ENCODE peak calls at places on chromosomes 12 and 14, in eight cellular contexts. A is sigmoid colon, I is coronary artery, E is RWPE1, H is uterus, P is Peyer's patch, Y is MCF 10A, L is lower lobe of right lung. K is an unnamed sample.

GRCh38 chr12:92756905-92757598 is 54.3 kb downstream of the PLEKHG7 start:
- DNase-seq in A (no peak), I (no peak), E (no peak), H (no peak), P (no peak), Y (no peak), L (no peak), K (no peak)

GRCh38 chr12:68639396-68639767 is 28.7 kb downstream of the RAP1B start:
- DNase-seq in A (no peak), I (no peak), E (no peak), H (no peak), P (no peak), Y (no peak), L (no peak), K (no peak)

GRCh38 chr12:26345471-26346003 is 150.2 kb downstream of the SSPN start:
- DNase-seq in A (no peak), I (no peak), E (no peak), H (no peak), P (no peak), Y (no peak), L (no peak), K (no peak)

GRCh38 chr14:35369701-35370191 is 34.8 kb downstream of the NFKBIA start:
- DNase-seq in A (no peak), I (no peak), E (peak), H (no peak), P (no peak), Y (peak), L (peak), K (no peak)

GRCh38 chr14:58428011-58428807 is 690 bp downstream of the KIAA0586 start:
- DNase-seq in A (no peak), I (no peak), E (peak), H (no peak), P (no peak), Y (peak), L (no peak), K (no peak)

GRCh38 chr14:62209287-62209899 is 447.2 kb downstream of the SNAPC1 start:
- DNase-seq in A (no peak), I (no peak), E (peak), H (no peak), P (no peak), Y (peak), L (no peak), K (no peak)

GRCh38 chr12:121711925-121712461 is 559 bp upstream of the TMEM120B start:
- DNase-seq in A (peak), I (no peak), E (no peak), H (no peak), P (no peak), Y (no peak), L (peak), K (no peak)

GRCh38 chr12:112333030-112333429 is 49.2 kb downstream of the HECTD4 start:
- DNase-seq in A (no peak), I (no peak), E (no peak), H (no peak), P (no peak), Y (no peak), L (no peak), K (no peak)

GRCh38 chr12:66550626-66551025 is 128.2 kb downstream of the GRIP1 start:
- DNase-seq in A (no peak), I (no peak), E (no peak), H (no peak), P (no peak), Y (peak), L (no peak), K (no peak)

GRCh38 chr14:59630281-59630963 is 53.8 kb upstream of the CCDC175 start:
- DNase-seq in A (no peak), I (no peak), E (peak), H (no peak), P (peak), Y (no peak), L (peak), K (no peak)

GRCh38 chr12:22858849-22859569 is 234.0 kb downstream of the ETNK1 start:
- DNase-seq in A (no peak), I (no peak), E (no peak), H (no peak), P (no peak), Y (peak), L (no peak), K (no peak)

GRCh38 chr12:120139958-120140357 is 23.4 kb upstream of the RAB35 start:
- DNase-seq in A (no peak), I (no peak), E (no peak), H (no peak), P (no peak), Y (no peak), L (no peak), K (no peak)

GRCh38 chr12:50246873-50247612 is 36.3 kb downstream of the LIMA1 start:
- DNase-seq in A (peak), I (peak), E (peak), H (peak), P (peak), Y (peak), L (no peak), K (no peak)

GRCh38 chr14:64549016-64549415 is 745 bp upstream of the PPP1R36 start:
- DNase-seq in A (no peak), I (no peak), E (no peak), H (no peak), P (no peak), Y (no peak), L (no peak), K (no peak)

GRCh38 chr12:101470939-101471338 is 4.2 kb upstream of the SPIC start:
- DNase-seq in A (no peak), I (no peak), E (no peak), H (no peak), P (no peak), Y (no peak), L (no peak), K (no peak)
- TF ChIP-seq CTCF in A (no peak), I (no peak), E (no peak), H (no peak), P (no peak), Y (no peak), L (no peak), K (no peak)

GRCh38 chr12:79587368-79587767 is 103.4 kb downstream of the PAWR start:
- DNase-seq in A (no peak), I (no peak), E (no peak), H (no peak), P (no peak), Y (no peak), L (no peak), K (no peak)
- TF ChIP-seq CTCF in A (no peak), I (no peak), E (no peak), H (no peak), P (no peak), Y (no peak), L (no peak), K (no peak)

DNA sequence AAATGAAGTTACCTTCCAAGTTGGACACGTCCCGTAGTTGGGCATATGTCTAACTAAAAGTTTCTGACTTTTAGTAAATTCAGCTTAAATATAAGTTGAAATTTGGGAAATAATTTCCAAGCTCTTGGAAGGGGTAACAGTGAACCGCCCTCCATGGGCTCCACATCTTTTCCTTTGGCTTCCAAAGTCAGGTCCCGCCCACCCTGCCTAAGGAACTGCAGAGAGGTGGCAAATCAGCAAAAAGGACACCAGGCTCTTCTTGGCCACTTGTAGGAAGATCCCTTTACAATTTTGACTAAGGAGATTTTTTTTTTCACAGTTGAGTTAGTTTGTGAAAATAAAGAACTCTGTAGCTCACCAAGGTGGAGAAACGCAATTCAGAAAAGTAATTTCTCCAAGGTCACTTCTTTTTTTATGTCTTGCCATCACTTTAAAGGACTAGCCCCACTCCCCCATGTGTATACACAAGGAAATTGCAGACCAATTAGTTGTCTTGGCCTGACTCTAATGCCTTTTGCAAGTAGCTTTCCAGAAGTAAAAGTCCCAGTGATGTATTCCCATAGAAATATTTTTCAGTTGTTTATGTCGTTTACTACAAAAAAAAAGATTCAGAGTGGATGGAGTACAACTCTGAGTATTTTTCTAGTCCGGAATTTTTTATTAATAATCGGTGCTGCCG is 181.2 kb downstream of the PELI2 start:
- DNase-seq in A (no peak), I (no peak), E (no peak), H (no peak), P (no peak), Y (no peak), L (no peak), K (no peak)
- TF ChIP-seq CTCF in A (no peak), I (no peak), E (no peak), H (no peak), P (no peak), Y (no peak), L (no peak), K (no peak)

DNA sequence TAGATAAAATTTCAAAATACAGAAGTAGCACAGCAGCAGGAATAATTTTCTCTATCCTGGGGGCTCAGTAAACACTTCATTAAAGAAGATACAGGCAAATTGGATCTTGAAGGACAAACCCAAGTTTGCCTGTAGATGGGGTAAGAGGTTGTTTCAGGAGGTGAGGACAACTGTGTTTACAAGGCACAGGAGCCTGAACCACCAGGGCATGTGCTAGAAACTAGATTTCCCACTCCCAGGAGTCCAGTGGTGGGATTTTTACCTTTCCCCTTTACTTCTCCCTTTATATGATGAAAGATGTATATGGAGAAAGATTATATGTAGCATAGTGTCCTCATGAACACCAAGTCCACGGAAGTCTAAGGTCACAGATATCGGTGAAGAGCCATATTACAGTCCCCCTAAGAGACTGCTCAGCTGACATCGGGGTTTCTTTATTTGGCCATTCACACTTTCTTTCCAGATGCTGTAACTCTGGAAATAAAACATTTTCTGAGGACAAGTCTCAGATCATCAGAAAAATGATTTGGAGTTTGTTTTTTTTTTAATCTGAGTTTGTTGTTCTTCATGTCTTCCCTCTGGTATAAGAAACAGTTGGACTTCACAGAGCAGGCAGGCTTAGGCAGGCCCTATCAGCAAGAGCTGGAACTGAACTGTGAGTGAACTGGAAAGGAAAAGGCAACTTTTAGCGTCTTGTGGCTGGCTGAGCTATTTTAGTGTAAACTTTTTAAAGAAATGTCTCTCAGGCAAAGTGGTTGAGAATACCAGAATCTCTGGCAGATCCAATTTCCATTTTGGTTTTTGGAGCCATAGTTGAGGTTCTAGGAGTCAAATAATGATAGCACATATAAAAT is 8.0 kb upstream of the EVL start:
- DNase-seq in A (no peak), I (no peak), E (peak), H (no peak), P (no peak), Y (peak), L (no peak), K (no peak)
- TF ChIP-seq CTCF in A (no peak), I (no peak), E (no peak), H (peak), P (peak), Y (no peak), L (no peak), K (no peak)

GRCh38 chr12:20624718-20625117 is 70.4 kb upstream of the SLCO1C1 start:
- DNase-seq in A (no peak), I (no peak), E (no peak), H (no peak), P (no peak), Y (peak), L (no peak), K (no peak)
- TF ChIP-seq CTCF in A (no peak), I (peak), E (no peak), H (peak), P (no peak), Y (peak), L (no peak), K (no peak)

DNA sequence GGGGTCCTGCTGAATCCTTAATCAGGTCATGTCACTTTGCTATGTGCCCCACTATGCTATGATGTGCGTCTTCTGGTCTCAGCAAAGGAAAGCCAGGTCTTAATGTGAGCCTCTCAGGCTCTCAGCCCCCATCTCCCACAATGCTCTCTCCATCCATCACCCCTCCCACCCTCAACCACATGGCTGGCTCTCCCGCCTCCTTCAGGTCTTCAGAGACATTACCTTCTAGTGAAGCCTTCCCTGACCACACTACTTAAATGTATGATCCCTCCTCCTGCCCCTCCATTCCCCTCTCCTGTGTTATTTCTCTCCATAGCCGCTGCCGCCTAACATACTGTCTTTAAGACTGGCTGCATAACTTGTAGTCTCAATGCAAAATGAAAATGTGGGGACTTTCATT is 50.5 kb downstream of the KRT80 start:
- DNase-seq in A (no peak), I (peak), E (no peak), H (no peak), P (no peak), Y (no peak), L (no peak), K (no peak)
- TF ChIP-seq CTCF in A (no peak), I (no peak), E (no peak), H (no peak), P (no peak), Y (peak), L (no peak), K (peak)

DNA sequence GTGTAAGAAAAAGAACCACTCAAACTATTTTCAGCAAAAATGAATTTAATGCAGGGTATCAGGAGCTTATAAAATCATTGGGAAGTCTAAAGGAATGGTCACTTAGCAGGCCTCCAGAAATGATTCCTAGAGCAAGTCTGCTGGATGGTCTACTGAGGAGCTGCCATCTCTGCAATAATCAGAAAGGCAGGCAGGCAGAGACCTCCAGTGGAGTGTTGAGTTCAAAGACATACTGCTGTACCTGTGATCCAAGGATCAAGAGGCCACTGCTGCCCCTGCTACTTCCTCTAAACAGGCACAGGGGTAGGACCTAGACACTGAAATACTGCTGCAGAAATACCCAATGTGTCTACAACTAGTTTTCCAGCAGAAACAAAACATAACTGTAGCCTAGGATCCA is 14.5 kb upstream of the KICS2 start:
- DNase-seq in A (no peak), I (no peak), E (no peak), H (no peak), P (no peak), Y (peak), L (no peak), K (no peak)
- TF ChIP-seq CTCF in A (no peak), I (no peak), E (no peak), H (no peak), P (no peak), Y (peak), L (no peak), K (no peak)

K was measured in mesothelial cell of epicardium.